ENCODE peak calls at places on chromosomes 3 and 15, in eight cellular contexts. R is stomach, J is adrenal gland, D is K562, K is heart left ventricle, L is endothelial cell of umbilical vein, S is breast epithelium, H is prostate gland. Q is an unnamed sample. For H3K4me1, the result is how much of the 10 kb centered on the place peaks cover.

GRCh38 chr15:34810455-34811146 is 15.3 kb upstream of the ACTC1 start:
- DNase-seq in H (no peak), R (no peak), J (no peak), K (no peak), L (peak), S (no peak), D (peak), Q (no peak)

GRCh38 chr3:169846458-169847193 is 23.1 kb downstream of the LRRC31 start:
- DNase-seq in S (no peak), H (no peak), L (no peak), K (no peak), D (no peak), R (no peak), J (no peak), Q (no peak)

GRCh38 chr15:39969871-39970270 is 36.0 kb downstream of the EIF2AK4 start:
- DNase-seq in K (no peak), L (peak), R (peak), H (no peak), D (no peak), J (peak), S (no peak), Q (peak)

GRCh38 chr3:119294402-119294888 is 262 bp downstream of the ARHGAP31 start:
- DNase-seq in D (no peak), L (no peak), J (peak), H (peak), S (peak), R (peak), K (peak), Q (peak)

GRCh38 chr3:160574636-160575035 is 9.3 kb upstream of the KPNA4 start:
- DNase-seq in L (no peak), J (no peak), H (no peak), K (no peak), R (no peak), D (no peak), S (no peak), Q (no peak)

GRCh38 chr3:107271787-107272387 is 105.4 kb upstream of the CCDC54 start:
- DNase-seq in S (no peak), J (no peak), R (no peak), L (peak), K (no peak), H (no peak), D (peak), Q (no peak)

GRCh38 chr3:135803291-135803690 is 162.2 kb upstream of the PPP2R3A start:
- DNase-seq in L (no peak), J (no peak), D (no peak), S (no peak), H (no peak), K (no peak), R (no peak), Q (no peak)

GRCh38 chr3:180457238-180457637 is 144.7 kb upstream of the TTC14 start:
- DNase-seq in H (no peak), D (no peak), S (no peak), J (no peak), L (no peak), R (no peak), K (no peak), Q (no peak)

GRCh38 chr15:63463030-63463429 is 41.4 kb upstream of the USP3 start:
- DNase-seq in R (no peak), K (no peak), J (no peak), D (no peak), H (no peak), L (no peak), S (no peak), Q (no peak)

GRCh38 chr15:78979456-78980320 is 34.8 kb upstream of the CTSH start:
- DNase-seq in L (peak), H (peak), R (peak), D (peak), K (no peak), S (peak), J (peak), Q (peak)

GRCh38 chr15:38876621-38877020 is 312.0 kb upstream of the RASGRP1 start:
- DNase-seq in S (no peak), J (no peak), L (no peak), H (no peak), R (no peak), D (no peak), K (no peak), Q (no peak)

GRCh38 chr15:91627473-91628309 is 225.8 kb upstream of the SLCO3A1 start:
- DNase-seq in L (no peak), H (no peak), R (no peak), S (peak), D (no peak), K (peak), J (peak), Q (no peak)

GRCh38 chr3:18114894-18115293 is 310.2 kb downstream of the SATB1 start:
- DNase-seq in D (no peak), J (no peak), S (no peak), K (no peak), H (no peak), L (no peak), R (no peak), Q (no peak)

GRCh38 chr15:81235781-81236507 is 39.3 kb downstream of the IL16 start:
- DNase-seq in D (peak), S (no peak), H (no peak), L (peak), K (peak), R (no peak), J (peak), Q (no peak)

GRCh38 chr3:30319713-30320112 is 286.7 kb upstream of the TGFBR2 start:
- DNase-seq in D (no peak), H (no peak), R (no peak), L (peak), K (no peak), S (no peak), J (peak), Q (no peak)

GRCh38 chr15:60752973-60753720 is 274.2 kb upstream of the ICE2 start:
- DNase-seq in J (peak), K (no peak), S (no peak), D (no peak), H (no peak), L (peak), R (no peak), Q (no peak)

GRCh38 chr15:99925661-99926461 is 192.6 kb upstream of the LYSMD4 start:
- DNase-seq in S (peak), D (peak), L (peak), R (peak), K (peak), H (peak), J (peak), Q (no peak)

GRCh38 chr3:142633073-142633472 is 36.9 kb downstream of the PLS1 start:
- DNase-seq in D (no peak), R (no peak), S (no peak), L (no peak), K (no peak), H (no peak), J (no peak), Q (no peak)

GRCh38 chr15:36428102-36428845 is 151.2 kb upstream of the CDIN1 start:
- DNase-seq in J (peak), D (peak), S (no peak), H (no peak), R (no peak), L (peak), K (no peak), Q (peak)

GRCh38 chr3:45153658-45154437 is 7.7 kb upstream of the CDCP1 start:
- DNase-seq in S (no peak), L (no peak), J (no peak), H (no peak), K (no peak), D (no peak), R (no peak), Q (no peak)

GRCh38 chr15:82810061-82810862 is 834 bp downstream of the WHAMM start:
- DNase-seq in L (peak), R (peak), H (no peak), D (peak), K (peak), S (peak), J (peak), Q (no peak)

GRCh38 chr3:47664519-47664918 is 85.9 kb upstream of the CSPG5 start:
- DNase-seq in D (peak), J (no peak), R (no peak), L (no peak), H (no peak), K (no peak), S (no peak), Q (no peak)

GRCh38 chr3:187769771-187770170 is 24.5 kb upstream of the BCL6 start:
- DNase-seq in R (no peak), J (no peak), S (no peak), D (no peak), L (no peak), K (no peak), H (no peak), Q (no peak)

GRCh38 chr3:42698911-42699230 is 3.7 kb downstream of the HHATL start:
- DNase-seq in L (no peak), H (no peak), J (no peak), K (no peak), S (no peak), R (peak), D (no peak), Q (no peak)

GRCh38 chr3:67318162-67318561 is 320.1 kb downstream of the KBTBD8 start:
- DNase-seq in J (no peak), L (no peak), S (no peak), D (no peak), H (no peak), K (no peak), R (no peak), Q (no peak)

GRCh38 chr15:57377478-57377847 is 1.2 kb downstream of the CGNL1 start:
- DNase-seq in L (peak), D (no peak), H (peak), K (no peak), J (no peak), S (peak), R (no peak), Q (no peak)

GRCh38 chr3:52217409-52217805 is 8.0 kb downstream of the TLR9 start:
- DNase-seq in S (no peak), L (no peak), R (no peak), H (no peak), K (no peak), D (no peak), J (no peak), Q (no peak)
- TF ChIP-seq POLR2A in S (no peak), L (no peak), R (no peak), H (no peak), K (no peak), D (no peak), J (no peak), Q (no peak)

DNA sequence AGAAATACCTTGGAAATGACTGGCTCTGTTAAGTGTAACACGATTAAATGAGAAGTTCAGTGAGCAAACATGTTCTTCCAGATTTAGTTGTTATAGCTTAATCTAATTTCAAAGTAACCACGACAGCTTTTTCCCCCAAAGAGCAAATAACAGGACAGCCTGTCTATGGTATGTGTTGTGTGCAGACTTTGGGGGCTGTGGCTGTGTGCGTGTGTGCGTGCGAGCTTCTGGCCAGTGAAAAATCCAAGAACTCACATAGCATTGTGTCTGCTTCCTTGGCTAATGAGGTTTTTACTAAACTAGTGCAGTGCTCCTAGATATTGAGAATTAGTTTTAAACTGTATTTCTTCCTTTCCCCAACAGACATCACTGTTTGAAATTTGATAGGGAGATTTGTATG is 167.1 kb downstream of the CACNA1D start:
- DNase-seq in K (no peak), J (no peak), L (no peak), H (no peak), S (no peak), D (no peak), R (no peak), Q (no peak)
- H3K4me1 ChIP-seq in K (under half), J (under half), L (under half), H (under half), S (under half), D (under half), R (under half), Q (under half)

GRCh38 chr3:56987238-56987932 is 73.1 kb upstream of the SPATA12 start:
- DNase-seq in L (peak), R (no peak), K (no peak), D (no peak), J (no peak), H (no peak), S (no peak), Q (no peak)
- TF ChIP-seq CTCF in L (peak), R (no peak), K (peak), D (no peak), J (no peak), H (no peak), S (no peak), Q (no peak)

DNA sequence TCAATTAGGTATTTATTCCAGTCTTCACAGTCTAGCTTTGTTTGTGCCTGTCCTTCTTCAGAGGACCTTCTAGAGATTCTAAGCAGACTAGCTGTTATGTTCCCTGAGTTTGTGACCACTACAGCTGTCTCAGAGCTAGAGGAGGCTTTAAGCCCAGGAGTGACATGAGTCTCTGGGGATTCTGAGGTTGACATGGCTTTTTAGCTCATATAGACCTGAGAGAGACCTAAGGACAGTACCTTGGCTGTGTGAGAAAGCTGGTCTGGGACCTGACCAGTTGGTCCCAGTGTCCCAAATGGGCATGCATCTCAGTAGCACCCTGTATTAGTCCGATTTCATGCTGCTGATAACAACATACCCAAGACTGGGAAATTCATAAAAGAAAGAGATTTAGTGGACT is 330.2 kb downstream of the DIPK2A start:
- DNase-seq in R (no peak), S (no peak), K (no peak), L (no peak), D (no peak), J (no peak), H (no peak), Q (no peak)
- TF ChIP-seq POLR2A in R (no peak), S (no peak), K (no peak), L (no peak), D (no peak), J (no peak), H (no peak), Q (no peak)

GRCh38 chr3:49351521-49352011 is 6.6 kb downstream of the GPX1 start:
- DNase-seq in K (no peak), R (no peak), L (peak), D (no peak), S (no peak), H (no peak), J (peak), Q (no peak)

GRCh38 chr3:49352286-49352685 is 5.9 kb downstream of the GPX1 start:
- DNase-seq in R (no peak), D (no peak), J (no peak), L (peak), H (no peak), S (no peak), K (no peak), Q (no peak)

GRCh38 chr3:49346797-49347251 is 7.0 kb upstream of the USP4 start:
- DNase-seq in R (no peak), S (peak), L (no peak), D (no peak), J (no peak), K (no peak), H (peak), Q (no peak)

GRCh38 chr3:49353022-49353421 is 5.1 kb downstream of the GPX1 start:
- DNase-seq in H (no peak), S (no peak), J (no peak), D (no peak), R (no peak), L (no peak), K (no peak), Q (no peak)

GRCh38 chr3:49349617-49350114 is 8.5 kb downstream of the GPX1 start:
- DNase-seq in H (no peak), R (no peak), S (no peak), L (peak), K (no peak), D (peak), J (no peak), Q (no peak)
- H3K4me1 ChIP-seq in H (under half), R (under half), S (under half), L (under half), K (under half), D (under half), J (under half), Q (under half)

GRCh38 chr3:116667791-116668190 is 41.8 kb upstream of the TUSC7 start:
- DNase-seq in J (no peak), R (no peak), S (no peak), H (no peak), L (no peak), K (no peak), D (no peak), Q (no peak)

GRCh38 chr3:116669576-116669975 is 40.0 kb upstream of the TUSC7 start:
- DNase-seq in S (no peak), L (no peak), D (no peak), J (no peak), K (no peak), R (no peak), H (no peak), Q (no peak)

GRCh38 chr3:116663161-116663885 is 46.3 kb upstream of the TUSC7 start:
- DNase-seq in H (no peak), R (no peak), S (no peak), J (no peak), D (no peak), L (no peak), K (no peak), Q (no peak)

DNA sequence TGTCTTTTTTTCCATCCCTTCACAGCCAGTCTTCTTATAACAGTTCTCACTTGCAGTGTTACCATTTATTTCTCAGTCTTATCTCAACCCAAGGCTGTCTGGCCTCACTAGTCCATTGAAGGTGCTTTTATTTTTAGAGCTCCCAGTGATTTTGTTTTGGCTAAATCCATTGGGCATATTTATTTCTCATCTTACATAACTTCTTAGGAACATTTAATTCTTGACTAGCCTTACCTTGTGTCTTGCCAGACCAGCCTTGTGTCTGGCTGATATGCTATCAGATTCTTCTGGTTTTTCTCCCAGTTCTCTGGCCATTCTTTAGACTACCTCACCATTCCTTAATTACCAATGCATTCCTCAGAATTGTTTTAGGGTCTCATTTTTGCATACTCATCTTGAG is 42.3 kb upstream of the TUSC7 start:
- DNase-seq in H (no peak), S (no peak), R (no peak), L (no peak), K (no peak), D (no peak), J (no peak), Q (no peak)
- TF ChIP-seq CTCF in H (no peak), S (no peak), R (no peak), L (no peak), K (no peak), D (no peak), J (no peak), Q (no peak)

DNA sequence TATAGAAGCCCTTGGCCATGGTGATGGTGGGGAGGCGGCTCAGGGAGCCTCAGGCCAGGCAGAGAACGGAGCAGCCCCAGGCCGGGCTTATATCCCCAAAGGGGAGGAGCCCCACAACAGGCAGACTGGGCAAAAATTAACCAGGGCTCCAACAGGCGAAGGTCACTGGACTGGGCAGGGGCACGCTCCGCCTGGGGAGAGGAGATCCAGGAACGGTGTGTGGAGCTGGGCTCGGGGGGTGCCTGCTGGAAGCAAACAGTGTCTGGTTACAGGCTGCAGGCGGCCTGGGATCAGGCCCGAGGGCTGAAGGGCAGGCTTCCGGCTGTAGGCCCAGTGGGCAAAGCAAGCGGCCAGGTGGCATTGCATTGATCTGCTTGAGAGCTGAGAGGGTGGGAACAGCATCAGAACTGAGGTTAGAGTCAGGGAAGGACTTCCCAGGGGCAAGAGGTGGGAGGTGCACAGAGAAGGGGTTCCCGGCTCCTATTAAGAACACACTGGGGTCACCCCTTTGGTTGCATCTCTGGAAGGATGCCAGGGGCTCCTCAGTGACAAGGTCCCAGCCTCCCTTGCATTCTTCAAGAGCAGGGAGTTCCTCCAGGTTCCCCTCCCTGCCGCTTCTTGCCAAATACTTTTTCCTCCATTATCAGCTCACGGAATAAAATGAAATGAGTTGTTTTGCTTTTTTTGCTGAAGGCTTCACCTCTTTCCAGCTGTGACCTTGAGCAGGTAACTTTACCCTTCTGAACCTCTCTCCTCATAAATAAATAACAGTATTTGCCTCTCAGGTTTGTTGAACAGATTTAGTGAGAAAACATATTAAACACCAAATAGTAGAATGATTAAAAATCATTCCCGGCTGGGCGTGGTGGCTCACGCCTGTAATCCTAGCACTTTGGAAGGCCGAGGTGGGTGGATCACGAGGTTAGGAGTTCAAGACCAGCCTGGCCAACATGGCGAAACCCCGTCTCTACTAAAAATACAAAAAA is 7.8 kb downstream of the ANPEP start:
- DNase-seq in K (no peak), R (peak), D (no peak), S (no peak), L (no peak), H (no peak), J (no peak), Q (no peak)
- TF ChIP-seq POLR2A in K (no peak), R (no peak), D (no peak), S (no peak), L (no peak), H (no peak), J (no peak), Q (no peak)

GRCh38 chr3:52230889-52231499 is 5.5 kb upstream of the TLR9 start:
- DNase-seq in H (no peak), J (no peak), D (no peak), S (no peak), R (no peak), K (no peak), L (no peak), Q (no peak)
- H3K4me1 ChIP-seq in H (under half), J (under half), D (under half), S (under half), R (under half), K (under half), L (under half), Q (under half)

DNA sequence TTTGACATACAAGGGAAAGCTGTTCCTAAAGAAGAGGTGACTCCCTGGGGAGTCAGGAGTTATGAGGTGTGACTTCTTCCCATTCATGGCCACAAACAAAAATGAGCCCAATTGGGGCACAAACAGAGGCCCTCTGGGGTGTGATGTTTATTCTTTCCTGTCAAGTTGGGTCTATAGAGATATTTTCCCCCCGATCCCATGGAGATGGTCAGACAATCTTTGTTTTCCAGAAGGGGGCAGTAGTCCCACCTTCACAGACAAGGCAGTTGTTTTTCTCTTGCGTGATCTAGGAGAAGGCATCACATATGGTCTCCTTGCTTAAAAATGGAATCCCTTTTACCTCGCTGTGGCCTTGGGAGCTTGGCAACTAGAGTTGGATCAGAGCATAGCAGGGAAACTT is 110.3 kb downstream of the MFSD1 start:
- DNase-seq in S (no peak), D (peak), L (peak), H (no peak), J (no peak), K (no peak), R (no peak), Q (no peak)
- TF ChIP-seq CTCF in S (no peak), D (peak), L (peak), H (no peak), J (no peak), K (no peak), R (no peak), Q (no peak)